ENCODE peak calls at places on chromosomes 1 and 21, in five cellular contexts. I is Panc1; P is activated T-helper 1 cell treated with anti-CD3 and anti-CD28 coated beads, Interleukin-2, amount 50 U/mL, for 16 hours; V is fibroblast of lung; Z is prostate gland. T is an unnamed sample.

GRCh38 chr1:206814716-206815341 is 42.5 kb upstream of the IL10 start:
- DNase-seq in I (no peak), P (no peak), V (peak), Z (no peak), T (peak)

GRCh38 chr1:5757177-5757820 is 234.9 kb downstream of the NPHP4 start:
- DNase-seq in I (no peak), P (no peak), V (no peak), Z (no peak), T (no peak)

GRCh38 chr1:161216945-161217712 is 2.0 kb downstream of the FCER1G start:
- DNase-seq in I (no peak), P (no peak), V (peak), Z (no peak), T (no peak)

GRCh38 chr1:233254039-233254362 is 41.5 kb downstream of the PCNX2 start:
- DNase-seq in I (no peak), P (no peak), V (peak), Z (no peak), T (no peak)

GRCh38 chr1:230572121-230573083 is 69.9 kb upstream of the COG2 start:
- DNase-seq in I (no peak), P (no peak), V (peak), Z (no peak), T (no peak)

GRCh38 chr1:218869276-218869675 is 304.4 kb upstream of the LYPLAL1 start:
- DNase-seq in I (no peak), P (no peak), V (no peak), Z (no peak), T (no peak)

GRCh38 chr1:180964056-180964455 is 51.4 kb downstream of the KIAA1614 start:
- DNase-seq in I (no peak), P (no peak), V (no peak), Z (no peak), T (no peak)

GRCh38 chr1:61853545-61853944 is 111.3 kb downstream of the PATJ start:
- DNase-seq in I (no peak), P (no peak), V (peak), Z (no peak), T (peak)

GRCh38 chr1:31583082-31583994 is 7.0 kb downstream of the TINAGL1 start:
- DNase-seq in I (no peak), P (no peak), V (peak), Z (no peak), T (no peak)

GRCh38 chr1:114758251-114758832 is 558 bp upstream of the CSDE1 start:
- DNase-seq in I (no peak), P (no peak), V (no peak), Z (no peak), T (no peak)

GRCh38 chr1:153768316-153769126 is 6.7 kb upstream of the SLC27A3 start:
- DNase-seq in I (no peak), P (no peak), V (no peak), Z (no peak), T (no peak)

GRCh38 chr1:246595146-246595545 is 28.9 kb downstream of the CNST start:
- DNase-seq in I (no peak), P (no peak), V (no peak), Z (no peak), T (no peak)

GRCh38 chr1:162988869-162989268 is 80.3 kb upstream of the RGS4 start:
- DNase-seq in I (no peak), P (no peak), V (no peak), Z (no peak), T (no peak)

GRCh38 chr1:211469938-211470529 is 21.9 kb downstream of the RD3 start:
- DNase-seq in I (peak), P (peak), V (peak), Z (peak), T (peak)

GRCh38 chr1:40232444-40232843 is 15.3 kb upstream of the TMCO2 start:
- DNase-seq in I (no peak), P (peak), V (no peak), Z (no peak), T (no peak)

GRCh38 chr1:89890085-89890754 is 69.4 kb downstream of the LRRC8D start:
- DNase-seq in I (no peak), P (no peak), V (peak), Z (no peak), T (peak)

GRCh38 chr1:240739754-240740153 is 127.8 kb upstream of the GREM2 start:
- DNase-seq in I (no peak), P (no peak), V (no peak), Z (no peak), T (no peak)

GRCh38 chr1:205719015-205719414 is 31.0 kb downstream of the NUCKS1 start:
- DNase-seq in I (no peak), P (no peak), V (no peak), Z (no peak), T (no peak)

GRCh38 chr1:99662581-99663208 is 16.8 kb downstream of the PALMD start:
- DNase-seq in I (no peak), P (no peak), V (peak), Z (peak), T (peak)

GRCh38 chr21:28805885-28806284 is 186.8 kb downstream of the LTN1 start:
- DNase-seq in I (no peak), P (no peak), V (peak), Z (no peak), T (no peak)

GRCh38 chr1:198001776-198002408 is 84.7 kb downstream of the LHX9 start:
- DNase-seq in I (no peak), P (no peak), V (peak), Z (no peak), T (no peak)

GRCh38 chr21:14072761-14073535 is 137.8 kb downstream of the LIPI start:
- DNase-seq in I (no peak), P (no peak), V (no peak), Z (no peak), T (no peak)